ENCODE peak calls at places on chromosomes 1 and 21, in four cellular contexts. I is MM.1S, Y is K562, A is NCI-H1417. R is an unnamed sample.

GRCh38 chr21:39715804-39716397 is 29.1 kb upstream of the IGSF5 start:
- DNase-seq in I (peak), Y (peak), A (peak), R (peak)

GRCh38 chr1:24861821-24862727 is 68.0 kb downstream of the RUNX3 start:
- DNase-seq in I (no peak), Y (no peak), A (peak), R (no peak)

GRCh38 chr1:203703586-203703985 is 61.4 kb upstream of the LAX1 start:
- DNase-seq in I (no peak), Y (no peak), A (no peak), R (no peak)

GRCh38 chr1:223820515-223820858 is 25.3 kb downstream of the TP53BP2 start:
- DNase-seq in I (no peak), Y (no peak), A (peak), R (no peak)

GRCh38 chr1:237888143-237888542 is 2.6 kb downstream of the ZP4 start:
- DNase-seq in I (no peak), Y (no peak), A (peak), R (no peak)

GRCh38 chr21:40967771-40968170 is 120.8 kb upstream of the DSCAM start:
- DNase-seq in I (no peak), Y (no peak), A (no peak), R (no peak)

GRCh38 chr1:204806943-204807624 is 63.6 kb upstream of the NFASC start:
- DNase-seq in I (peak), Y (peak), A (peak), R (peak)

GRCh38 chr21:27566521-27566920 is 599.6 kb upstream of the ADAMTS5 start:
- DNase-seq in I (no peak), Y (no peak), A (no peak), R (no peak)

R was measured in Jurkat, Clone E6-1.